ENCODE peak calls at places on chromosomes 7 and 10, in ten cellular contexts. C is mammary epithelial cell; R is T-cell; Y is mucosa of descending colon; E is stimulated activated CD8-positive, alpha-beta memory T cell treated with anti-CD3 and anti-CD28 coated beads, Interleukin-4, amount 100 ng/mL, for 24 hours; O is HCEC 1CT; B is stomach; J is stimulated activated CD4-positive, alpha-beta T cell treated with anti-CD3 and anti-CD28 coated beads, Interleukin-15, amount 100 ng/mL, for 1 hour; K is RWPE1; W is cardiac fibroblast. S is an unnamed sample.

GRCh38 chr7:157682064-157682945 is 345.5 kb downstream of the DNAJB6 start:
- DNase-seq in C (no peak), R (no peak), Y (no peak), E (no peak), O (no peak), B (peak; percentile 20), J (no peak), K (no peak), W (no peak), S (no peak)

GRCh38 chr7:1892011-1892965 is 222.2 kb downstream of the ELFN1 start:
- DNase-seq in C (no peak), R (no peak), Y (no peak), E (no peak), O (no peak), B (no peak), J (no peak), K (no peak), W (no peak), S (no peak)

GRCh38 chr10:377228-377627 is 242.0 kb downstream of the ZMYND11 start:
- DNase-seq in C (no peak), R (no peak), Y (no peak), E (no peak), O (no peak), B (no peak), J (no peak), K (no peak), W (no peak), S (no peak)

GRCh38 chr7:24714676-24715010 is 42.6 kb downstream of the GSDME start:
- DNase-seq in C (no peak), R (no peak), Y (no peak), E (no peak), O (no peak), B (no peak), J (no peak), K (no peak), W (no peak), S (no peak)

GRCh38 chr7:131219277-131220041 is 108.2 kb upstream of the MKLN1 start:
- DNase-seq in C (no peak), R (no peak), Y (no peak), E (no peak), O (no peak), B (no peak), J (no peak), K (no peak), W (peak; percentile 21), S (no peak)

GRCh38 chr10:52318136-52318810 is 4.2 kb downstream of the DKK1 start:
- DNase-seq in C (peak; percentile 31), R (no peak), Y (no peak), E (no peak), O (peak; percentile 25), B (no peak), J (no peak), K (no peak), W (peak; percentile 65), S (peak; percentile 78)

GRCh38 chr7:73742753-73743641 is 4.4 kb upstream of the ABHD11 start:
- DNase-seq in C (no peak), R (no peak), Y (peak; percentile 98), E (no peak), O (no peak), B (peak; percentile 96), J (no peak), K (no peak), W (no peak), S (no peak)

GRCh38 chr10:121236621-121237020 is 361.6 kb downstream of the FGFR2 start:
- DNase-seq in C (no peak), R (no peak), Y (no peak), E (no peak), O (no peak), B (no peak), J (no peak), K (no peak), W (no peak), S (no peak)

GRCh38 chr7:108613147-108613948 is 43.7 kb downstream of the DNAJB9 start:
- DNase-seq in C (peak; percentile 30), R (no peak), Y (no peak), E (no peak), O (peak; percentile 39), B (no peak), J (no peak), K (peak; percentile 26), W (peak; percentile 65), S (peak; percentile 59)

GRCh38 chr10:86798636-86799035 is 42.2 kb downstream of the BMPR1A start:
- DNase-seq in C (no peak), R (no peak), Y (no peak), E (no peak), O (peak; percentile 31), B (no peak), J (no peak), K (no peak), W (no peak), S (no peak)

GRCh38 chr10:34018129-34018528 is 683.7 kb upstream of the NRP1 start:
- DNase-seq in C (no peak), R (no peak), Y (no peak), E (no peak), O (peak; percentile 28), B (no peak), J (no peak), K (no peak), W (peak; percentile 38), S (no peak)

GRCh38 chr10:92761576-92761975 is 71.8 kb downstream of the HHEX start:
- DNase-seq in C (no peak), R (no peak), Y (no peak), E (no peak), O (no peak), B (no peak), J (no peak), K (no peak), W (no peak), S (no peak)